ENCODE peak calls at places on chromosomes 7 and 10, in six cellular contexts. One of them, this sample, is unnamed.

GRCh38 chr7:72538147-72538546 is 126.0 kb upstream of the CALN1 start:
- DNase-seq in esophagus squamous epithelium: no peak
- DNase-seq in IMR-90: no peak
- DNase-seq in A549: no peak
- DNase-seq in transverse colon: no peak
- DNase-seq in body of pancreas: no peak
- DNase-seq in this sample: no peak

GRCh38 chr10:88489107-88489506 is 94.0 kb downstream of the RNLS start:
- DNase-seq in esophagus squamous epithelium: no peak
- DNase-seq in IMR-90: no peak
- DNase-seq in A549: no peak
- DNase-seq in transverse colon: no peak
- DNase-seq in body of pancreas: no peak
- DNase-seq in this sample: no peak

GRCh38 chr7:22001345-22002004 is 55.8 kb upstream of the CDCA7L start:
- DNase-seq in esophagus squamous epithelium: no peak
- DNase-seq in IMR-90: peak; percentile 80
- DNase-seq in A549: peak; percentile 44
- DNase-seq in transverse colon: no peak
- DNase-seq in body of pancreas: no peak
- DNase-seq in this sample: peak; percentile 26

GRCh38 chr7:155300641-155301452 is 3.2 kb downstream of the INSIG1 start:
- DNase-seq in esophagus squamous epithelium: no peak
- DNase-seq in IMR-90: no peak
- DNase-seq in A549: no peak
- DNase-seq in transverse colon: no peak
- DNase-seq in body of pancreas: peak; percentile 31
- DNase-seq in this sample: no peak

GRCh38 chr7:131652934-131653333 is 96.5 kb upstream of the PODXL start:
- DNase-seq in esophagus squamous epithelium: no peak
- DNase-seq in IMR-90: no peak
- DNase-seq in A549: peak; percentile 12
- DNase-seq in transverse colon: no peak
- DNase-seq in body of pancreas: no peak
- DNase-seq in this sample: no peak

GRCh38 chr10:102801496-102801895 is 35.7 kb downstream of the CYP17A1 start:
- DNase-seq in esophagus squamous epithelium: no peak
- DNase-seq in IMR-90: no peak
- DNase-seq in A549: no peak
- DNase-seq in transverse colon: no peak
- DNase-seq in body of pancreas: no peak
- DNase-seq in this sample: no peak

GRCh38 chr10:75400769-75401568 is 595 bp downstream of the ZNF503 start:
- DNase-seq in esophagus squamous epithelium: no peak
- DNase-seq in IMR-90: peak; percentile 56
- DNase-seq in A549: peak; percentile 64
- DNase-seq in transverse colon: peak; percentile 60
- DNase-seq in body of pancreas: peak; percentile 65
- DNase-seq in this sample: peak; percentile 49

GRCh38 chr7:94087664-94088352 is 83.7 kb upstream of the BET1 start:
- DNase-seq in esophagus squamous epithelium: no peak
- DNase-seq in IMR-90: peak; percentile 85
- DNase-seq in A549: peak; percentile 72
- DNase-seq in transverse colon: peak; percentile 33
- DNase-seq in body of pancreas: peak; percentile 53
- DNase-seq in this sample: peak; percentile 36

GRCh38 chr10:119131512-119132240 is 27.8 kb downstream of the DENND10 start:
- DNase-seq in esophagus squamous epithelium: no peak
- DNase-seq in IMR-90: peak; percentile 54
- DNase-seq in A549: peak; percentile 35
- DNase-seq in transverse colon: no peak
- DNase-seq in body of pancreas: no peak
- DNase-seq in this sample: no peak

GRCh38 chr7:136869006-136869961 is 832 bp downstream of the CHRM2 start:
- DNase-seq in esophagus squamous epithelium: no peak
- DNase-seq in IMR-90: peak; percentile 59
- DNase-seq in A549: no peak
- DNase-seq in transverse colon: no peak
- DNase-seq in body of pancreas: no peak
- DNase-seq in this sample: no peak

GRCh38 chr10:13536674-13537366 is 8.0 kb upstream of the BEND7 start:
- DNase-seq in esophagus squamous epithelium: no peak
- DNase-seq in IMR-90: peak; percentile 41
- DNase-seq in A549: peak; percentile 70
- DNase-seq in transverse colon: peak; percentile 51
- DNase-seq in body of pancreas: peak; percentile 76
- DNase-seq in this sample: peak; percentile 10

GRCh38 chr10:23892296-23892695 is 316.6 kb upstream of the KIAA1217 start:
- DNase-seq in esophagus squamous epithelium: no peak
- DNase-seq in IMR-90: no peak
- DNase-seq in A549: no peak
- DNase-seq in transverse colon: no peak
- DNase-seq in body of pancreas: no peak
- DNase-seq in this sample: no peak

GRCh38 chr7:102916426-102916825 is 3.6 kb downstream of the LRRC17 start:
- DNase-seq in esophagus squamous epithelium: no peak
- DNase-seq in IMR-90: peak; percentile 84
- DNase-seq in A549: no peak
- DNase-seq in transverse colon: no peak
- DNase-seq in body of pancreas: no peak
- DNase-seq in this sample: no peak

GRCh38 chr7:126790763-126791162 is 462.0 kb downstream of the GRM8 start:
- DNase-seq in esophagus squamous epithelium: no peak
- DNase-seq in IMR-90: no peak
- DNase-seq in A549: no peak
- DNase-seq in transverse colon: no peak
- DNase-seq in body of pancreas: no peak
- DNase-seq in this sample: no peak

GRCh38 chr7:74344128-74344496 is 54.9 kb downstream of the CLIP2 start:
- DNase-seq in esophagus squamous epithelium: no peak
- DNase-seq in IMR-90: peak; percentile 47
- DNase-seq in A549: peak; percentile 49
- DNase-seq in transverse colon: no peak
- DNase-seq in body of pancreas: no peak
- DNase-seq in this sample: no peak

GRCh38 chr7:445563-446288 is 73.9 kb downstream of the PDGFA start:
- DNase-seq in esophagus squamous epithelium: no peak
- DNase-seq in IMR-90: no peak
- DNase-seq in A549: no peak
- DNase-seq in transverse colon: no peak
- DNase-seq in body of pancreas: no peak
- DNase-seq in this sample: no peak

GRCh38 chr7:24756989-24757798 is at the start of gene GSDME:
- DNase-seq in esophagus squamous epithelium: no peak
- DNase-seq in IMR-90: peak; percentile 59
- DNase-seq in A549: peak; percentile 68
- DNase-seq in transverse colon: peak; percentile 38
- DNase-seq in body of pancreas: peak; percentile 71
- DNase-seq in this sample: peak; percentile 17

GRCh38 chr7:127783267-127783559 is 131.2 kb downstream of the SND1 start:
- DNase-seq in esophagus squamous epithelium: no peak
- DNase-seq in IMR-90: no peak
- DNase-seq in A549: no peak
- DNase-seq in transverse colon: no peak
- DNase-seq in body of pancreas: no peak
- DNase-seq in this sample: no peak

GRCh38 chr7:126659124-126659523 is 593.6 kb downstream of the GRM8 start:
- DNase-seq in esophagus squamous epithelium: no peak
- DNase-seq in IMR-90: no peak
- DNase-seq in A549: no peak
- DNase-seq in transverse colon: no peak
- DNase-seq in body of pancreas: no peak
- DNase-seq in this sample: no peak

GRCh38 chr7:151343516-151343915 is 1.9 kb downstream of the NUB1 start:
- DNase-seq in esophagus squamous epithelium: no peak
- DNase-seq in IMR-90: no peak
- DNase-seq in A549: no peak
- DNase-seq in transverse colon: no peak
- DNase-seq in body of pancreas: no peak
- DNase-seq in this sample: no peak

GRCh38 chr10:89518876-89519842 is 16.2 kb downstream of the SLC16A12 start:
- DNase-seq in esophagus squamous epithelium: no peak
- DNase-seq in IMR-90: peak; percentile 46
- DNase-seq in A549: no peak
- DNase-seq in transverse colon: no peak
- DNase-seq in body of pancreas: no peak
- DNase-seq in this sample: no peak

GRCh38 chr10:98201760-98202159 is 66.2 kb downstream of the LOXL4 start:
- DNase-seq in esophagus squamous epithelium: no peak
- DNase-seq in IMR-90: no peak
- DNase-seq in A549: no peak
- DNase-seq in transverse colon: no peak
- DNase-seq in body of pancreas: no peak
- DNase-seq in this sample: no peak

GRCh38 chr10:28891058-28891713 is 213.9 kb downstream of the BAMBI start:
- DNase-seq in esophagus squamous epithelium: no peak
- DNase-seq in IMR-90: no peak
- DNase-seq in A549: no peak
- DNase-seq in transverse colon: no peak
- DNase-seq in body of pancreas: no peak
- DNase-seq in this sample: no peak

GRCh38 chr7:130298927-130299326 is 6.0 kb downstream of the CPA4 start:
- DNase-seq in esophagus squamous epithelium: no peak
- DNase-seq in IMR-90: no peak
- DNase-seq in A549: no peak
- DNase-seq in transverse colon: peak; percentile 17
- DNase-seq in body of pancreas: no peak
- DNase-seq in this sample: no peak

GRCh38 chr10:73920084-73920483 is 9.2 kb downstream of the PLAU start:
- DNase-seq in esophagus squamous epithelium: no peak
- DNase-seq in IMR-90: no peak
- DNase-seq in A549: no peak
- DNase-seq in transverse colon: peak; percentile 17
- DNase-seq in body of pancreas: no peak
- DNase-seq in this sample: peak; percentile 65
- H3K4me1 ChIP-seq in esophagus squamous epithelium: peaks cover 22% of the 10 kb centered on the region
- H3K4me1 ChIP-seq in IMR-90: peaks cover 11% of the 10 kb centered on the region
- H3K4me1 ChIP-seq in A549: no peaks in the 10 kb centered on the region
- H3K4me1 ChIP-seq in transverse colon: peaks cover 26% of the 10 kb centered on the region
- H3K4me1 ChIP-seq in body of pancreas: no peaks in the 10 kb centered on the region
- H3K4me1 ChIP-seq in this sample: no peaks in the 10 kb centered on the region

GRCh38 chr10:110206988-110207804 is at the start of gene MXI1:
- DNase-seq in esophagus squamous epithelium: peak; percentile 8
- DNase-seq in IMR-90: peak; percentile 82
- DNase-seq in A549: peak; percentile 92
- DNase-seq in transverse colon: peak; percentile 90
- DNase-seq in body of pancreas: peak; percentile 87
- DNase-seq in this sample: peak; percentile 82

GRCh38 chr10:110209926-110210662 is 2.7 kb downstream of the MXI1 start:
- DNase-seq in esophagus squamous epithelium: no peak
- DNase-seq in IMR-90: peak; percentile 29
- DNase-seq in A549: peak; percentile 26
- DNase-seq in transverse colon: peak; percentile 64
- DNase-seq in body of pancreas: peak; percentile 70
- DNase-seq in this sample: peak; percentile 23

GRCh38 chr10:110207805-110208613 is 604 bp downstream of the MXI1 start:
- DNase-seq in esophagus squamous epithelium: no peak
- DNase-seq in IMR-90: peak; percentile 17
- DNase-seq in A549: peak; percentile 53
- DNase-seq in transverse colon: peak; percentile 53
- DNase-seq in body of pancreas: peak; percentile 49
- DNase-seq in this sample: peak; percentile 36

GRCh38 chr10:110209399-110209925 is 2.1 kb downstream of the MXI1 start:
- DNase-seq in esophagus squamous epithelium: no peak
- DNase-seq in IMR-90: peak; percentile 65
- DNase-seq in A549: peak; percentile 68
- DNase-seq in transverse colon: peak; percentile 71
- DNase-seq in body of pancreas: peak; percentile 78
- DNase-seq in this sample: peak; percentile 48

DNA sequence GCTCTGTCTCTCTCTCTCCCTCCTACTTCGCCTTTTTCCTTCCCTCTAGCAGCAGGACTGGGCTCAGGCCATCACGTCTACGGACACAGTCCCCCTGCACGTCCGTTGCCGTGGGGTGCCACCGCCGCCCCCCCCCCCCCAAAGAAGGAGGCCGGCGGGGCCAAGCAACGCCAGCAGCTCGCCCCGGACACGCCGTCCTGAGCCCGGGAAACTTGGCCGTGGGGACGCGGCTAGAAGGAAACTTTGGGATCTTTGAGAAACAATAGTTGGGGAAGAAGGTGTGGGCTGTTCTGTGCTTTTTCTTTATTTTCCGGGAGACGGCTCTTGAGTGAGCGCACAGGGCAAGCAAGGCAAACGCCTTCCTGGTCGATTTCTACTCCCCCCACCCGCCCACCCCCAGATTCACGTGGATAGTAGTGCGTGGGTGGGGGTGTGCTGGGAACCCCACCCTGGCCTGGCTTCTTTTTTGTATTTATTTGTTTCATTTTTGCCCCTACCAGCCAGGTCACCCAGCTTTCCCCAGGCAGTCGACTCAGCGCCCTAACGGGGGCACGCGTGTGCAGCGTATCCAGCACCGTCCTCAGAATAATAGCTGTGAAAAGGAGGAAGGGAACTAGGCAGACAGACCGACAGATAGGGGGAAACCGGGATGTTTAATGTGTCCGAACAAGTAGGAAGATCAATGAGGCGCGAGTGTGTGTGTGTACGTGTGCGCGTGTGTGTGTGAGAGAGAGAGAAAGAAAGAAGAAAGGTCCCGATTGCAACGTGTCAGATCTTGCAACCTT is 1.4 kb downstream of the MXI1 start:
- DNase-seq in esophagus squamous epithelium: no peak
- DNase-seq in IMR-90: peak; percentile 46
- DNase-seq in A549: peak; percentile 52
- DNase-seq in transverse colon: peak; percentile 49
- DNase-seq in body of pancreas: peak; percentile 57
- DNase-seq in this sample: peak; percentile 24
- TF ChIP-seq POLR2A in esophagus squamous epithelium: no peak
- TF ChIP-seq POLR2A in IMR-90: no peak
- TF ChIP-seq POLR2A in A549: no peak
- TF ChIP-seq POLR2A in transverse colon: no peak
- TF ChIP-seq POLR2A in body of pancreas: no peak
- TF ChIP-seq POLR2A in this sample: no peak

DNA sequence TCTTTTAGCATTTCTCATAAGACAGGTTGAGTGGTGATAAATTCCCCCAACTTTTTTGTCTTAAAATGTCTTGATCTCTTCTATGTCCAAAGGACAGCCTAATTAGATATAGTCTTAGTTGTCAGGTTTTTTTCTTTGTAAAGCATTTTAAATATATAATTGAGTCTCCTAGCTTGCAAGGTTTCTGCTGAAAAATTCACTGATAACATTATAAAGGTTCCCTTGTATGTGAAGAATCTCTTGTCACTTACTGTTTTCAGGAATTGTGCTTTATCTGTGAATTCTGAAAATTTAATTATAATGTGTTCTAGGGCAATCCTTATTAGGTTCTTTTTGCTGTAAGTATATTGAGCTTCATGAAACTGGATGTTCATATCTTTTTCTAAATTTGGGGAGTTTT is 96.8 kb upstream of the ZNF92 start:
- DNase-seq in esophagus squamous epithelium: no peak
- DNase-seq in IMR-90: no peak
- DNase-seq in A549: no peak
- DNase-seq in transverse colon: no peak
- DNase-seq in body of pancreas: no peak
- DNase-seq in this sample: no peak
- H3K27ac ChIP-seq in esophagus squamous epithelium: no peak overlapping the region
- H3K27ac ChIP-seq in IMR-90: no peak overlapping the region
- H3K27ac ChIP-seq in A549: no peak overlapping the region
- H3K27ac ChIP-seq in transverse colon: no peak overlapping the region
- H3K27ac ChIP-seq in body of pancreas: no peak overlapping the region
- H3K27ac ChIP-seq in this sample: no peak overlapping the region

GRCh38 chr7:84642611-84643010 is 448.0 kb upstream of the SEMA3A start:
- DNase-seq in esophagus squamous epithelium: no peak
- DNase-seq in IMR-90: no peak
- DNase-seq in A549: no peak
- DNase-seq in transverse colon: no peak
- DNase-seq in body of pancreas: no peak
- DNase-seq in this sample: no peak

GRCh38 chr7:84647797-84648762 is 453.5 kb upstream of the SEMA3A start:
- DNase-seq in esophagus squamous epithelium: no peak
- DNase-seq in IMR-90: peak; percentile 94
- DNase-seq in A549: no peak
- DNase-seq in transverse colon: no peak
- DNase-seq in body of pancreas: no peak
- DNase-seq in this sample: no peak
- H3K4me1 ChIP-seq in esophagus squamous epithelium: no peaks in the 10 kb centered on the region
- H3K4me1 ChIP-seq in IMR-90: peaks cover 8% of the 10 kb centered on the region
- H3K4me1 ChIP-seq in A549: peaks cover 11% of the 10 kb centered on the region
- H3K4me1 ChIP-seq in transverse colon: no peaks in the 10 kb centered on the region
- H3K4me1 ChIP-seq in body of pancreas: no peaks in the 10 kb centered on the region
- H3K4me1 ChIP-seq in this sample: no peaks in the 10 kb centered on the region

This sample was measured in prostate gland.